ENCODE peak calls at places on chromosomes 6 and 20, in six cellular contexts. C, E, B, D, O and Z are unnamed samples.

GRCh38 chr6:56370591-56371198 is 123.3 kb upstream of the COL21A1 start:
- DNase-seq in C (no peak), B (peak; percentile 59), E (peak; percentile 92), D (no peak), O (peak; percentile 74), Z (no peak)

GRCh38 chr6:119479860-119480655 is 130.5 kb upstream of the MAN1A1 start:
- DNase-seq in B (no peak), E (no peak), D (no peak), O (no peak), C (no peak), Z (no peak)

GRCh38 chr6:44580901-44581300 is 193.4 kb downstream of the CDC5L start:
- DNase-seq in B (peak; percentile 6), D (no peak), E (no peak), O (no peak), C (no peak), Z (no peak)

GRCh38 chr6:139334791-139335446 is 39.5 kb downstream of the CITED2 start:
- DNase-seq in O (peak; percentile 38), C (no peak), B (peak; percentile 71), E (peak; percentile 87), D (no peak), Z (no peak)

GRCh38 chr20:45343867-45344721 is 4.1 kb downstream of the SDC4 start:
- DNase-seq in E (peak; percentile 91), C (no peak), D (peak; percentile 69), O (no peak), B (peak; percentile 71), Z (no peak)

GRCh38 chr6:144185133-144185836 is 35.0 kb downstream of the STX11 start:
- DNase-seq in D (no peak), B (no peak), O (no peak), E (no peak), C (no peak), Z (no peak)

GRCh38 chr20:17339000-17339399 is 112.2 kb downstream of the PCSK2 start:
- DNase-seq in D (no peak), B (no peak), C (no peak), E (no peak), O (no peak), Z (no peak)

GRCh38 chr20:40868568-40869223 is 159.9 kb upstream of the TOP1 start:
- DNase-seq in B (peak; percentile 52), C (no peak), D (no peak), O (peak; percentile 39), E (no peak), Z (no peak)

GRCh38 chr6:31477521-31477920 is 20.4 kb upstream of the MICB start:
- DNase-seq in E (no peak), O (no peak), D (no peak), B (no peak), C (no peak), Z (no peak)

GRCh38 chr6:157260735-157261134 is 62.6 kb downstream of the TMEM242 start:
- DNase-seq in D (no peak), B (no peak), C (no peak), E (peak; percentile 78), O (no peak), Z (no peak)

GRCh38 chr20:53926428-53927028 is 143.9 kb downstream of the BCAS1 start:
- DNase-seq in O (no peak), E (peak; percentile 99), D (no peak), B (no peak), C (no peak), Z (no peak)

GRCh38 chr6:95848717-95849116 is 167.1 kb upstream of the FUT9 start:
- DNase-seq in C (no peak), O (no peak), D (no peak), E (no peak), B (no peak), Z (no peak)

GRCh38 chr6:89242574-89243330 is 25.6 kb upstream of the GABRR1 start:
- DNase-seq in E (peak; percentile 27), B (peak; percentile 34), D (no peak), C (no peak), O (peak; percentile 11), Z (no peak)

GRCh38 chr20:62111148-62111547 is 11.1 kb upstream of the LSM14B start:
- DNase-seq in B (no peak), D (no peak), E (no peak), C (no peak), O (no peak), Z (no peak)
- H3K9me3 ChIP-seq in B (peaks cover 69% of the 10 kb centered on the region), D (peaks cover 81% of the 10 kb centered on the region), E (peaks cover 35% of the 10 kb centered on the region), C (peaks cover 37% of the 10 kb centered on the region), O (peaks cover 59% of the 10 kb centered on the region), Z (peaks cover 5% of the 10 kb centered on the region)

GRCh38 chr20:36036688-36037087 is 68.3 kb downstream of the CNBD2 start:
- DNase-seq in D (no peak), C (no peak), B (no peak), O (no peak), E (no peak), Z (no peak)

GRCh38 chr20:36043447-36043846 is 75.1 kb downstream of the CNBD2 start:
- DNase-seq in C (no peak), O (no peak), B (no peak), E (no peak), D (no peak), Z (no peak)

GRCh38 chr20:36043892-36044515 is 75.6 kb downstream of the CNBD2 start:
- DNase-seq in C (no peak), O (no peak), D (no peak), B (no peak), E (no peak), Z (no peak)

GRCh38 chr20:36045373-36045714 is 77.0 kb downstream of the CNBD2 start:
- DNase-seq in C (no peak), D (no peak), O (no peak), E (no peak), B (no peak), Z (no peak)

GRCh38 chr20:36040571-36040970 is 72.2 kb downstream of the CNBD2 start:
- DNase-seq in C (no peak), E (no peak), B (no peak), D (no peak), O (no peak), Z (no peak)
- H3K9me3 ChIP-seq in C (no peaks in the 10 kb centered on the region), E (no peaks in the 10 kb centered on the region), B (no peaks in the 10 kb centered on the region), D (no peaks in the 10 kb centered on the region), O (no peaks in the 10 kb centered on the region), Z (no peaks in the 10 kb centered on the region)

DNA sequence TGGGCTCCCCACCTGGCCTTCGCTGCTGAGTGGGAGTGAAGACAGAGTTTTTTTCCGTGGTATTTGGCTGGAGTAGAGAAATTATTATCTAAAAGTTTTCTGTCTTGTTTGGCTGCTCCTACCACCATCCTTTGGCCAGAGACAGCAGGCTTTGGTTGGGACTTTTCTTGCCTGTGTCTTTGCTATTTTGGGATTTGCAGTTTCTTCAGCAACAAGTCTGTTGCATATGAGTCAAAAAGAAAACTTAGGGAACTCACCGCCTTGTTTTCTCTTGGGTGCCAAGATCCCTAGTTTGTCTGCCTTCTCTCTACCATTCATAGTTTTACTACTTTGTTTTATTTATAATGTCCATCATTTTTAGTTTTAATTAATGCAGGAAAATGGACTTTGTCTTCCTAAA is 683.8 kb downstream of the DOK5 start:
- DNase-seq in O (no peak), E (no peak), B (no peak), D (no peak), C (no peak), Z (no peak)
- H3K9me3 ChIP-seq in O (no peaks in the 10 kb centered on the region), E (no peaks in the 10 kb centered on the region), B (peaks cover 8% of the 10 kb centered on the region), D (peaks cover 4% of the 10 kb centered on the region), C (no peaks in the 10 kb centered on the region), Z (no peaks in the 10 kb centered on the region)

GRCh38 chr6:2715737-2716136 is 35.0 kb downstream of the MYLK4 start:
- DNase-seq in B (no peak), C (no peak), E (no peak), O (no peak), D (no peak), Z (no peak)

GRCh38 chr6:2710412-2710811 is 40.3 kb downstream of the MYLK4 start:
- DNase-seq in B (no peak), C (no peak), O (no peak), E (no peak), D (no peak), Z (no peak)

GRCh38 chr6:2713473-2714358 is 37.0 kb downstream of the MYLK4 start:
- DNase-seq in O (no peak), E (no peak), D (no peak), C (no peak), B (peak; percentile 3), Z (no peak)

GRCh38 chr6:2714359-2714895 is 36.3 kb downstream of the MYLK4 start:
- DNase-seq in O (no peak), C (no peak), E (peak; percentile 58), D (no peak), B (peak; percentile 54), Z (no peak)

DNA sequence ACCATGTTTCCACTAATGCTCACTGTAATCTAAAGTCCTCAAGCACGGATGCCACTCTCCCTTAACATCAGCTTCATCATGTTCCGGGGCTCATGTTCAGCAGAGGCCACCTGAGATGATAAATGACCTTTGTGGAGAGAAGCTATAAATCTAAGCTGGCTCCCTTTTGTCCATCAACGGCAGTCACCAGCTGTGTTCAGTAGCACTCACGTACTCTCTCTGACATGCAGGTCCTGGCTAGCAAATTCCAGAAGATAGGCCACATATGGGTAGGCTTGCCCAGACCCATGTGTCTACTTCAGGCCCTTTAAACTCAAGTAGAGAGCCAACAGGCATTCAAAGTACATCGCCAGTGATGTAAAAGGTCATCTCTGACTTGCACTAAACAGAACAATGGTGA is 38.6 kb downstream of the MYLK4 start:
- DNase-seq in E (no peak), B (no peak), D (no peak), C (no peak), O (no peak), Z (no peak)
- H3K9me3 ChIP-seq in E (peaks cover 10% of the 10 kb centered on the region), B (peaks cover 3% of the 10 kb centered on the region), D (peaks cover 25% of the 10 kb centered on the region), C (peaks cover 14% of the 10 kb centered on the region), O (peaks cover 14% of the 10 kb centered on the region), Z (no peaks in the 10 kb centered on the region)

DNA sequence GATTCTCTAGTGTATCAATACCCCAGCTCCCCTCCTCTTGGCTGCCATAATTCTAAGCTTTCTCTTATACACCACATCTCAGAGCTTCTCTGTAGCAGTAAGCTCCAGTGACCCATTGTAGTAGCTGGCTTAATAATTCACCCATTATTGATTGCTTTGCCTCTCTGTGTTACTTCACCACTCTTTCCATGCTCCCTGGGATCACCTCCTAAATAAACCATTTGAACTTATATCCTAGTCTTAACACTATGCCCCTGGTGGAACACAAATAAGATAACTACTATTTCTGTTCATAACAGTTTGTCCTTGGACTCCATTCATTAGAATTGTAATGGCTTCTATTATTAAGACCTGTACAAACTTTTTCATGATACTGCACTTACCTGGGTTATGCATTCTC is 758.9 kb downstream of the KIF16B start:
- DNase-seq in C (no peak), B (no peak), E (no peak), O (no peak), D (no peak), Z (no peak)
- H3K9me3 ChIP-seq in C (no peaks in the 10 kb centered on the region), B (no peaks in the 10 kb centered on the region), E (no peaks in the 10 kb centered on the region), O (no peaks in the 10 kb centered on the region), D (no peaks in the 10 kb centered on the region), Z (no peaks in the 10 kb centered on the region)

DNA sequence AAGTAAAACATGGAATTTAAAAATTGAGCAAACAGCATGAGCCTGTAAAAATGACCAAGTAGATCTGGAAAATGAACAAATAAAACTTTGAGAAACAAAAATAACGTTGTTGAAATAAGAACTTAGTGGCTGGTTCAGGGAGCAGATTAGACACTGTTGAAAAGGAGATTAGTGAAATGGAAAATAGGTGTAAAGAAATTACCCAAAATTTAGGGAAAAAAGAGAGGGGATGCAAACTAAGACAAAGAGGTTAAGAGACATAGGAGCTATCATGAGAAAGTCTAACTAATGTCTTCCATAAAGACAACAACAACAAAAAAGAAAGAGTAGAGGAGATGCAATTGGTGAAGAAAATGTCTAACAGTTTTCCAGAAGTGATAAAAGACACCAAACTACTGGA is 29.0 kb downstream of the APCDD1L start:
- DNase-seq in D (no peak), E (no peak), O (no peak), C (no peak), B (no peak), Z (no peak)
- H3K9me3 ChIP-seq in D (peaks cover 39% of the 10 kb centered on the region), E (peaks cover 6% of the 10 kb centered on the region), O (peaks cover 45% of the 10 kb centered on the region), C (peaks cover 16% of the 10 kb centered on the region), B (peaks cover 23% of the 10 kb centered on the region), Z (peaks cover 2% of the 10 kb centered on the region)